ENCODE peak calls at places on chromosomes 16 and 17, in four cellular contexts. B is GM04504, Z is NCI-H1417, F is erythroblast. Y is an unnamed sample.

GRCh38 chr17:64147110-64148016 is 17.4 kb upstream of the ERN1 start:
- DNase-seq in F (no peak), Z (no peak), B (no peak), Y (peak)

GRCh38 chr17:46841561-46842379 is 9.6 kb upstream of the WNT9B start:
- DNase-seq in F (peak), B (no peak), Z (no peak), Y (peak)

GRCh38 chr16:79173101-79173500 is 427.4 kb downstream of the MAF start:
- DNase-seq in B (no peak), F (no peak), Z (no peak), Y (no peak)

GRCh38 chr17:34383225-34383615 is 20.2 kb upstream of the CCL1 start:
- DNase-seq in B (no peak), F (peak), Z (no peak), Y (no peak)

GRCh38 chr17:82863646-82863940 is 23.8 kb upstream of the ZNF750 start:
- DNase-seq in B (no peak), F (no peak), Z (no peak), Y (no peak)

GRCh38 chr17:27294689-27295630 is 1.0 kb downstream of the WSB1 start:
- DNase-seq in F (peak), Z (peak), B (peak), Y (peak)

GRCh38 chr16:8864480-8864879 is 4.3 kb downstream of the CARHSP1 start:
- DNase-seq in B (no peak), F (no peak), Z (no peak), Y (no peak)

GRCh38 chr16:81232740-81233367 is 5.6 kb upstream of the BCO1 start:
- DNase-seq in F (no peak), Z (no peak), B (no peak), Y (no peak)

GRCh38 chr17:17605747-17606083 is 14.2 kb upstream of the PEMT start:
- DNase-seq in B (peak), F (no peak), Z (no peak), Y (no peak)

GRCh38 chr16:10579575-10579964 is 828 bp downstream of the EMP2 start:
- DNase-seq in B (no peak), Z (no peak), F (no peak), Y (no peak)

GRCh38 chr16:49558451-49558850 is 184.8 kb downstream of the C16orf78 start:
- DNase-seq in Z (no peak), F (no peak), B (no peak), Y (peak)

GRCh38 chr16:69199382-69199781 is 12.4 kb downstream of the SNTB2 start:
- DNase-seq in B (peak), F (no peak), Z (no peak), Y (no peak)

GRCh38 chr17:81434079-81434478 is 38.8 kb downstream of the BAHCC1 start:
- DNase-seq in Z (no peak), B (no peak), F (no peak), Y (no peak)

GRCh38 chr16:57530104-57530522 is 6.3 kb downstream of the CCDC102A start:
- DNase-seq in B (peak), F (no peak), Z (no peak), Y (no peak)

GRCh38 chr17:57601328-57601727 is 143.8 kb downstream of the CCDC182 start:
- DNase-seq in B (no peak), Z (no peak), F (no peak), Y (no peak)